ENCODE peak calls at places on chromosomes 5 and 9, in eight cellular contexts. One of them, this sample, is unnamed.

GRCh38 chr9:107460153-107461023 is 29.2 kb downstream of the KLF4 start:
- DNase-seq in CD4-positive, CD25-positive, alpha-beta regulatory T cell: no peak
- DNase-seq in activated T-cell treated with anti-CD3 and anti-CD28 coated beads, Interleukin-2, amount 50 U/mL, for 1 hour: no peak
- DNase-seq in stimulated activated CD4-positive, alpha-beta T cell treated with anti-CD3 and anti-CD28 coated beads, Interleukin-2, amount 100 ng/mL, for 48 hours: no peak
- DNase-seq in GDM1: no peak
- DNase-seq in activated naive CD4-positive, alpha-beta T cell: no peak
- DNase-seq in HFF-Myc: no peak
- DNase-seq in M059J: no peak
- DNase-seq in this sample: no peak

GRCh38 chr5:14665949-14666741 is 1.6 kb downstream of the OTULIN start:
- DNase-seq in CD4-positive, CD25-positive, alpha-beta regulatory T cell: peak; percentile 79
- DNase-seq in activated T-cell treated with anti-CD3 and anti-CD28 coated beads, Interleukin-2, amount 50 U/mL, for 1 hour: peak; percentile 62
- DNase-seq in stimulated activated CD4-positive, alpha-beta T cell treated with anti-CD3 and anti-CD28 coated beads, Interleukin-2, amount 100 ng/mL, for 48 hours: peak; percentile 45
- DNase-seq in GDM1: no peak
- DNase-seq in activated naive CD4-positive, alpha-beta T cell: peak; percentile 11
- DNase-seq in HFF-Myc: no peak
- DNase-seq in M059J: peak; percentile 18
- DNase-seq in this sample: no peak

GRCh38 chr5:132070460-132071337 is 2.9 kb upstream of the CSF2 start:
- DNase-seq in CD4-positive, CD25-positive, alpha-beta regulatory T cell: no peak
- DNase-seq in activated T-cell treated with anti-CD3 and anti-CD28 coated beads, Interleukin-2, amount 50 U/mL, for 1 hour: no peak
- DNase-seq in stimulated activated CD4-positive, alpha-beta T cell treated with anti-CD3 and anti-CD28 coated beads, Interleukin-2, amount 100 ng/mL, for 48 hours: peak; percentile 44
- DNase-seq in GDM1: no peak
- DNase-seq in activated naive CD4-positive, alpha-beta T cell: no peak
- DNase-seq in HFF-Myc: no peak
- DNase-seq in M059J: peak; percentile 63
- DNase-seq in this sample: no peak

GRCh38 chr9:70485273-70485858 is 70.9 kb upstream of the KLF9 start:
- DNase-seq in CD4-positive, CD25-positive, alpha-beta regulatory T cell: no peak
- DNase-seq in activated T-cell treated with anti-CD3 and anti-CD28 coated beads, Interleukin-2, amount 50 U/mL, for 1 hour: no peak
- DNase-seq in stimulated activated CD4-positive, alpha-beta T cell treated with anti-CD3 and anti-CD28 coated beads, Interleukin-2, amount 100 ng/mL, for 48 hours: no peak
- DNase-seq in GDM1: peak; percentile 68
- DNase-seq in activated naive CD4-positive, alpha-beta T cell: no peak
- DNase-seq in HFF-Myc: no peak
- DNase-seq in M059J: no peak
- DNase-seq in this sample: no peak

GRCh38 chr5:154179846-154180710 is 10.5 kb upstream of the GALNT10 start:
- DNase-seq in CD4-positive, CD25-positive, alpha-beta regulatory T cell: peak; percentile 62
- DNase-seq in activated T-cell treated with anti-CD3 and anti-CD28 coated beads, Interleukin-2, amount 50 U/mL, for 1 hour: no peak
- DNase-seq in stimulated activated CD4-positive, alpha-beta T cell treated with anti-CD3 and anti-CD28 coated beads, Interleukin-2, amount 100 ng/mL, for 48 hours: no peak
- DNase-seq in GDM1: peak; percentile 27
- DNase-seq in activated naive CD4-positive, alpha-beta T cell: no peak
- DNase-seq in HFF-Myc: no peak
- DNase-seq in M059J: peak; percentile 65
- DNase-seq in this sample: no peak

GRCh38 chr5:154042751-154043150 is 4.0 kb downstream of the MFAP3 start:
- DNase-seq in CD4-positive, CD25-positive, alpha-beta regulatory T cell: no peak
- DNase-seq in activated T-cell treated with anti-CD3 and anti-CD28 coated beads, Interleukin-2, amount 50 U/mL, for 1 hour: no peak
- DNase-seq in stimulated activated CD4-positive, alpha-beta T cell treated with anti-CD3 and anti-CD28 coated beads, Interleukin-2, amount 100 ng/mL, for 48 hours: no peak
- DNase-seq in GDM1: no peak
- DNase-seq in activated naive CD4-positive, alpha-beta T cell: no peak
- DNase-seq in HFF-Myc: no peak
- DNase-seq in M059J: no peak
- DNase-seq in this sample: no peak

GRCh38 chr9:27491164-27491563 is 32.9 kb upstream of the IFNK start:
- DNase-seq in CD4-positive, CD25-positive, alpha-beta regulatory T cell: no peak
- DNase-seq in activated T-cell treated with anti-CD3 and anti-CD28 coated beads, Interleukin-2, amount 50 U/mL, for 1 hour: no peak
- DNase-seq in stimulated activated CD4-positive, alpha-beta T cell treated with anti-CD3 and anti-CD28 coated beads, Interleukin-2, amount 100 ng/mL, for 48 hours: no peak
- DNase-seq in GDM1: no peak
- DNase-seq in activated naive CD4-positive, alpha-beta T cell: no peak
- DNase-seq in HFF-Myc: no peak
- DNase-seq in M059J: no peak
- DNase-seq in this sample: no peak

GRCh38 chr5:88290801-88291200 is 22.2 kb upstream of the TMEM161B start:
- DNase-seq in CD4-positive, CD25-positive, alpha-beta regulatory T cell: no peak
- DNase-seq in activated T-cell treated with anti-CD3 and anti-CD28 coated beads, Interleukin-2, amount 50 U/mL, for 1 hour: no peak
- DNase-seq in stimulated activated CD4-positive, alpha-beta T cell treated with anti-CD3 and anti-CD28 coated beads, Interleukin-2, amount 100 ng/mL, for 48 hours: no peak
- DNase-seq in GDM1: no peak
- DNase-seq in activated naive CD4-positive, alpha-beta T cell: no peak
- DNase-seq in HFF-Myc: no peak
- DNase-seq in M059J: peak; percentile 70
- DNase-seq in this sample: no peak

GRCh38 chr9:124128568-124128967 is 117.0 kb downstream of the LHX2 start:
- DNase-seq in CD4-positive, CD25-positive, alpha-beta regulatory T cell: no peak
- DNase-seq in activated T-cell treated with anti-CD3 and anti-CD28 coated beads, Interleukin-2, amount 50 U/mL, for 1 hour: no peak
- DNase-seq in stimulated activated CD4-positive, alpha-beta T cell treated with anti-CD3 and anti-CD28 coated beads, Interleukin-2, amount 100 ng/mL, for 48 hours: no peak
- DNase-seq in GDM1: no peak
- DNase-seq in activated naive CD4-positive, alpha-beta T cell: no peak
- DNase-seq in HFF-Myc: no peak
- DNase-seq in M059J: peak; percentile 54
- DNase-seq in this sample: no peak

GRCh38 chr9:74663456-74663855 is 166.3 kb downstream of the RORB start:
- DNase-seq in CD4-positive, CD25-positive, alpha-beta regulatory T cell: no peak
- DNase-seq in activated T-cell treated with anti-CD3 and anti-CD28 coated beads, Interleukin-2, amount 50 U/mL, for 1 hour: no peak
- DNase-seq in stimulated activated CD4-positive, alpha-beta T cell treated with anti-CD3 and anti-CD28 coated beads, Interleukin-2, amount 100 ng/mL, for 48 hours: no peak
- DNase-seq in GDM1: no peak
- DNase-seq in activated naive CD4-positive, alpha-beta T cell: no peak
- DNase-seq in HFF-Myc: no peak
- DNase-seq in M059J: no peak
- DNase-seq in this sample: no peak

GRCh38 chr5:58599217-58599616 is 16.3 kb downstream of the RAB3C start:
- DNase-seq in CD4-positive, CD25-positive, alpha-beta regulatory T cell: no peak
- DNase-seq in activated T-cell treated with anti-CD3 and anti-CD28 coated beads, Interleukin-2, amount 50 U/mL, for 1 hour: no peak
- DNase-seq in stimulated activated CD4-positive, alpha-beta T cell treated with anti-CD3 and anti-CD28 coated beads, Interleukin-2, amount 100 ng/mL, for 48 hours: no peak
- DNase-seq in GDM1: no peak
- DNase-seq in activated naive CD4-positive, alpha-beta T cell: no peak
- DNase-seq in HFF-Myc: no peak
- DNase-seq in M059J: no peak
- DNase-seq in this sample: no peak

GRCh38 chr5:175109058-175109755 is 334.8 kb downstream of the DRD1 start:
- DNase-seq in CD4-positive, CD25-positive, alpha-beta regulatory T cell: no peak
- DNase-seq in activated T-cell treated with anti-CD3 and anti-CD28 coated beads, Interleukin-2, amount 50 U/mL, for 1 hour: no peak
- DNase-seq in stimulated activated CD4-positive, alpha-beta T cell treated with anti-CD3 and anti-CD28 coated beads, Interleukin-2, amount 100 ng/mL, for 48 hours: no peak
- DNase-seq in GDM1: no peak
- DNase-seq in activated naive CD4-positive, alpha-beta T cell: no peak
- DNase-seq in HFF-Myc: no peak
- DNase-seq in M059J: no peak
- DNase-seq in this sample: no peak

GRCh38 chr5:134139891-134140469 is 25.5 kb downstream of the TCF7 start:
- DNase-seq in CD4-positive, CD25-positive, alpha-beta regulatory T cell: no peak
- DNase-seq in activated T-cell treated with anti-CD3 and anti-CD28 coated beads, Interleukin-2, amount 50 U/mL, for 1 hour: no peak
- DNase-seq in stimulated activated CD4-positive, alpha-beta T cell treated with anti-CD3 and anti-CD28 coated beads, Interleukin-2, amount 100 ng/mL, for 48 hours: no peak
- DNase-seq in GDM1: no peak
- DNase-seq in activated naive CD4-positive, alpha-beta T cell: no peak
- DNase-seq in HFF-Myc: no peak
- DNase-seq in M059J: no peak
- DNase-seq in this sample: no peak

GRCh38 chr9:121073038-121073437 is 1.7 kb upstream of the CNTRL start:
- DNase-seq in CD4-positive, CD25-positive, alpha-beta regulatory T cell: no peak
- DNase-seq in activated T-cell treated with anti-CD3 and anti-CD28 coated beads, Interleukin-2, amount 50 U/mL, for 1 hour: no peak
- DNase-seq in stimulated activated CD4-positive, alpha-beta T cell treated with anti-CD3 and anti-CD28 coated beads, Interleukin-2, amount 100 ng/mL, for 48 hours: no peak
- DNase-seq in GDM1: peak; percentile 4
- DNase-seq in activated naive CD4-positive, alpha-beta T cell: no peak
- DNase-seq in HFF-Myc: peak; percentile 66
- DNase-seq in M059J: no peak
- DNase-seq in this sample: no peak

GRCh38 chr5:133222040-133222439 is 170.2 kb downstream of the HSPA4 start:
- DNase-seq in CD4-positive, CD25-positive, alpha-beta regulatory T cell: no peak
- DNase-seq in activated T-cell treated with anti-CD3 and anti-CD28 coated beads, Interleukin-2, amount 50 U/mL, for 1 hour: no peak
- DNase-seq in stimulated activated CD4-positive, alpha-beta T cell treated with anti-CD3 and anti-CD28 coated beads, Interleukin-2, amount 100 ng/mL, for 48 hours: no peak
- DNase-seq in GDM1: no peak
- DNase-seq in activated naive CD4-positive, alpha-beta T cell: no peak
- DNase-seq in HFF-Myc: no peak
- DNase-seq in M059J: no peak
- DNase-seq in this sample: no peak

GRCh38 chr9:123998970-123999621 is 12.5 kb upstream of the LHX2 start:
- DNase-seq in CD4-positive, CD25-positive, alpha-beta regulatory T cell: no peak
- DNase-seq in activated T-cell treated with anti-CD3 and anti-CD28 coated beads, Interleukin-2, amount 50 U/mL, for 1 hour: no peak
- DNase-seq in stimulated activated CD4-positive, alpha-beta T cell treated with anti-CD3 and anti-CD28 coated beads, Interleukin-2, amount 100 ng/mL, for 48 hours: no peak
- DNase-seq in GDM1: no peak
- DNase-seq in activated naive CD4-positive, alpha-beta T cell: no peak
- DNase-seq in HFF-Myc: no peak
- DNase-seq in M059J: no peak
- DNase-seq in this sample: no peak

GRCh38 chr5:133338504-133339355 is 273.6 kb downstream of the FSTL4 start:
- DNase-seq in CD4-positive, CD25-positive, alpha-beta regulatory T cell: no peak
- DNase-seq in activated T-cell treated with anti-CD3 and anti-CD28 coated beads, Interleukin-2, amount 50 U/mL, for 1 hour: no peak
- DNase-seq in stimulated activated CD4-positive, alpha-beta T cell treated with anti-CD3 and anti-CD28 coated beads, Interleukin-2, amount 100 ng/mL, for 48 hours: no peak
- DNase-seq in GDM1: no peak
- DNase-seq in activated naive CD4-positive, alpha-beta T cell: no peak
- DNase-seq in HFF-Myc: no peak
- DNase-seq in M059J: no peak
- DNase-seq in this sample: no peak

GRCh38 chr9:131530930-131531832 is at the start of gene UCK1:
- DNase-seq in CD4-positive, CD25-positive, alpha-beta regulatory T cell: peak; percentile 88
- DNase-seq in activated T-cell treated with anti-CD3 and anti-CD28 coated beads, Interleukin-2, amount 50 U/mL, for 1 hour: peak; percentile 77
- DNase-seq in stimulated activated CD4-positive, alpha-beta T cell treated with anti-CD3 and anti-CD28 coated beads, Interleukin-2, amount 100 ng/mL, for 48 hours: peak; percentile 69
- DNase-seq in GDM1: peak; percentile 74
- DNase-seq in activated naive CD4-positive, alpha-beta T cell: peak; percentile 37
- DNase-seq in HFF-Myc: peak; percentile 12
- DNase-seq in M059J: peak; percentile 78
- DNase-seq in this sample: peak; percentile 46

GRCh38 chr9:38176256-38176655 is 107.2 kb upstream of the SHB start:
- DNase-seq in CD4-positive, CD25-positive, alpha-beta regulatory T cell: no peak
- DNase-seq in activated T-cell treated with anti-CD3 and anti-CD28 coated beads, Interleukin-2, amount 50 U/mL, for 1 hour: no peak
- DNase-seq in stimulated activated CD4-positive, alpha-beta T cell treated with anti-CD3 and anti-CD28 coated beads, Interleukin-2, amount 100 ng/mL, for 48 hours: no peak
- DNase-seq in GDM1: no peak
- DNase-seq in activated naive CD4-positive, alpha-beta T cell: no peak
- DNase-seq in HFF-Myc: no peak
- DNase-seq in M059J: peak; percentile 48
- DNase-seq in this sample: no peak

GRCh38 chr5:179796877-179797608 is 3.3 kb downstream of the LTC4S start:
- DNase-seq in CD4-positive, CD25-positive, alpha-beta regulatory T cell: no peak
- DNase-seq in activated T-cell treated with anti-CD3 and anti-CD28 coated beads, Interleukin-2, amount 50 U/mL, for 1 hour: no peak
- DNase-seq in stimulated activated CD4-positive, alpha-beta T cell treated with anti-CD3 and anti-CD28 coated beads, Interleukin-2, amount 100 ng/mL, for 48 hours: no peak
- DNase-seq in GDM1: no peak
- DNase-seq in activated naive CD4-positive, alpha-beta T cell: no peak
- DNase-seq in HFF-Myc: no peak
- DNase-seq in M059J: no peak
- DNase-seq in this sample: no peak

GRCh38 chr9:87711857-87712800 is 13.8 kb upstream of the CTSL start:
- DNase-seq in CD4-positive, CD25-positive, alpha-beta regulatory T cell: no peak
- DNase-seq in activated T-cell treated with anti-CD3 and anti-CD28 coated beads, Interleukin-2, amount 50 U/mL, for 1 hour: no peak
- DNase-seq in stimulated activated CD4-positive, alpha-beta T cell treated with anti-CD3 and anti-CD28 coated beads, Interleukin-2, amount 100 ng/mL, for 48 hours: no peak
- DNase-seq in GDM1: no peak
- DNase-seq in activated naive CD4-positive, alpha-beta T cell: no peak
- DNase-seq in HFF-Myc: peak; percentile 83
- DNase-seq in M059J: peak; percentile 80
- DNase-seq in this sample: no peak

GRCh38 chr5:179408646-179409045 is 63.4 kb upstream of the ADAMTS2 start:
- DNase-seq in CD4-positive, CD25-positive, alpha-beta regulatory T cell: no peak
- DNase-seq in activated T-cell treated with anti-CD3 and anti-CD28 coated beads, Interleukin-2, amount 50 U/mL, for 1 hour: no peak
- DNase-seq in stimulated activated CD4-positive, alpha-beta T cell treated with anti-CD3 and anti-CD28 coated beads, Interleukin-2, amount 100 ng/mL, for 48 hours: no peak
- DNase-seq in GDM1: no peak
- DNase-seq in activated naive CD4-positive, alpha-beta T cell: no peak
- DNase-seq in HFF-Myc: no peak
- DNase-seq in M059J: no peak
- DNase-seq in this sample: no peak

GRCh38 chr5:170451764-170452365 is 52.0 kb upstream of the KCNIP1 start:
- DNase-seq in CD4-positive, CD25-positive, alpha-beta regulatory T cell: no peak
- DNase-seq in activated T-cell treated with anti-CD3 and anti-CD28 coated beads, Interleukin-2, amount 50 U/mL, for 1 hour: no peak
- DNase-seq in stimulated activated CD4-positive, alpha-beta T cell treated with anti-CD3 and anti-CD28 coated beads, Interleukin-2, amount 100 ng/mL, for 48 hours: no peak
- DNase-seq in GDM1: no peak
- DNase-seq in activated naive CD4-positive, alpha-beta T cell: no peak
- DNase-seq in HFF-Myc: no peak
- DNase-seq in M059J: peak; percentile 43
- DNase-seq in this sample: no peak

GRCh38 chr9:36154213-36154952 is 14.8 kb upstream of the CCIN start:
- DNase-seq in CD4-positive, CD25-positive, alpha-beta regulatory T cell: no peak
- DNase-seq in activated T-cell treated with anti-CD3 and anti-CD28 coated beads, Interleukin-2, amount 50 U/mL, for 1 hour: no peak
- DNase-seq in stimulated activated CD4-positive, alpha-beta T cell treated with anti-CD3 and anti-CD28 coated beads, Interleukin-2, amount 100 ng/mL, for 48 hours: no peak
- DNase-seq in GDM1: no peak
- DNase-seq in activated naive CD4-positive, alpha-beta T cell: no peak
- DNase-seq in HFF-Myc: no peak
- DNase-seq in M059J: peak; percentile 73
- DNase-seq in this sample: no peak

GRCh38 chr9:130042406-130042930 is 521 bp downstream of the FNBP1 start:
- DNase-seq in CD4-positive, CD25-positive, alpha-beta regulatory T cell: no peak
- DNase-seq in activated T-cell treated with anti-CD3 and anti-CD28 coated beads, Interleukin-2, amount 50 U/mL, for 1 hour: peak; percentile 59
- DNase-seq in stimulated activated CD4-positive, alpha-beta T cell treated with anti-CD3 and anti-CD28 coated beads, Interleukin-2, amount 100 ng/mL, for 48 hours: no peak
- DNase-seq in GDM1: no peak
- DNase-seq in activated naive CD4-positive, alpha-beta T cell: no peak
- DNase-seq in HFF-Myc: no peak
- DNase-seq in M059J: peak; percentile 27
- DNase-seq in this sample: no peak

GRCh38 chr9:69637801-69638200 is 34.4 kb downstream of the APBA1 start:
- DNase-seq in CD4-positive, CD25-positive, alpha-beta regulatory T cell: no peak
- DNase-seq in activated T-cell treated with anti-CD3 and anti-CD28 coated beads, Interleukin-2, amount 50 U/mL, for 1 hour: no peak
- DNase-seq in stimulated activated CD4-positive, alpha-beta T cell treated with anti-CD3 and anti-CD28 coated beads, Interleukin-2, amount 100 ng/mL, for 48 hours: no peak
- DNase-seq in GDM1: no peak
- DNase-seq in activated naive CD4-positive, alpha-beta T cell: no peak
- DNase-seq in HFF-Myc: no peak
- DNase-seq in M059J: peak; percentile 69
- DNase-seq in this sample: no peak

GRCh38 chr9:105403552-105404246 is 44.1 kb upstream of the FSD1L start:
- DNase-seq in CD4-positive, CD25-positive, alpha-beta regulatory T cell: no peak
- DNase-seq in activated T-cell treated with anti-CD3 and anti-CD28 coated beads, Interleukin-2, amount 50 U/mL, for 1 hour: no peak
- DNase-seq in stimulated activated CD4-positive, alpha-beta T cell treated with anti-CD3 and anti-CD28 coated beads, Interleukin-2, amount 100 ng/mL, for 48 hours: no peak
- DNase-seq in GDM1: no peak
- DNase-seq in activated naive CD4-positive, alpha-beta T cell: no peak
- DNase-seq in HFF-Myc: no peak
- DNase-seq in M059J: no peak
- DNase-seq in this sample: no peak

GRCh38 chr5:86929123-86929766 is 311.5 kb downstream of the COX7C start:
- DNase-seq in CD4-positive, CD25-positive, alpha-beta regulatory T cell: no peak
- DNase-seq in activated T-cell treated with anti-CD3 and anti-CD28 coated beads, Interleukin-2, amount 50 U/mL, for 1 hour: no peak
- DNase-seq in stimulated activated CD4-positive, alpha-beta T cell treated with anti-CD3 and anti-CD28 coated beads, Interleukin-2, amount 100 ng/mL, for 48 hours: no peak
- DNase-seq in GDM1: no peak
- DNase-seq in activated naive CD4-positive, alpha-beta T cell: no peak
- DNase-seq in HFF-Myc: no peak
- DNase-seq in M059J: no peak
- DNase-seq in this sample: no peak

GRCh38 chr5:174411513-174411819 is 312.9 kb upstream of the MSX2 start:
- DNase-seq in CD4-positive, CD25-positive, alpha-beta regulatory T cell: no peak
- DNase-seq in activated T-cell treated with anti-CD3 and anti-CD28 coated beads, Interleukin-2, amount 50 U/mL, for 1 hour: no peak
- DNase-seq in stimulated activated CD4-positive, alpha-beta T cell treated with anti-CD3 and anti-CD28 coated beads, Interleukin-2, amount 100 ng/mL, for 48 hours: no peak
- DNase-seq in GDM1: no peak
- DNase-seq in activated naive CD4-positive, alpha-beta T cell: no peak
- DNase-seq in HFF-Myc: no peak
- DNase-seq in M059J: no peak
- DNase-seq in this sample: no peak

GRCh38 chr5:91318727-91319126 is 64.4 kb downstream of the ARRDC3 start:
- DNase-seq in CD4-positive, CD25-positive, alpha-beta regulatory T cell: peak; percentile 58
- DNase-seq in activated T-cell treated with anti-CD3 and anti-CD28 coated beads, Interleukin-2, amount 50 U/mL, for 1 hour: no peak
- DNase-seq in stimulated activated CD4-positive, alpha-beta T cell treated with anti-CD3 and anti-CD28 coated beads, Interleukin-2, amount 100 ng/mL, for 48 hours: no peak
- DNase-seq in GDM1: no peak
- DNase-seq in activated naive CD4-positive, alpha-beta T cell: no peak
- DNase-seq in HFF-Myc: no peak
- DNase-seq in M059J: no peak
- DNase-seq in this sample: no peak

GRCh38 chr9:16360247-16360646 is 510.2 kb downstream of the BNC2 start:
- DNase-seq in CD4-positive, CD25-positive, alpha-beta regulatory T cell: no peak
- DNase-seq in activated T-cell treated with anti-CD3 and anti-CD28 coated beads, Interleukin-2, amount 50 U/mL, for 1 hour: no peak
- DNase-seq in stimulated activated CD4-positive, alpha-beta T cell treated with anti-CD3 and anti-CD28 coated beads, Interleukin-2, amount 100 ng/mL, for 48 hours: no peak
- DNase-seq in GDM1: no peak
- DNase-seq in activated naive CD4-positive, alpha-beta T cell: no peak
- DNase-seq in HFF-Myc: no peak
- DNase-seq in M059J: no peak
- DNase-seq in this sample: no peak

GRCh38 chr5:132437604-132438275 is 52.8 kb downstream of the IRF1 start:
- DNase-seq in CD4-positive, CD25-positive, alpha-beta regulatory T cell: peak; percentile 87
- DNase-seq in activated T-cell treated with anti-CD3 and anti-CD28 coated beads, Interleukin-2, amount 50 U/mL, for 1 hour: peak; percentile 62
- DNase-seq in stimulated activated CD4-positive, alpha-beta T cell treated with anti-CD3 and anti-CD28 coated beads, Interleukin-2, amount 100 ng/mL, for 48 hours: peak; percentile 50
- DNase-seq in GDM1: peak; percentile 71
- DNase-seq in activated naive CD4-positive, alpha-beta T cell: peak; percentile 26
- DNase-seq in HFF-Myc: no peak
- DNase-seq in M059J: peak; percentile 91
- DNase-seq in this sample: no peak

GRCh38 chr9:108967916-108968315 is 33.7 kb downstream of the ABITRAM start:
- DNase-seq in CD4-positive, CD25-positive, alpha-beta regulatory T cell: no peak
- DNase-seq in activated T-cell treated with anti-CD3 and anti-CD28 coated beads, Interleukin-2, amount 50 U/mL, for 1 hour: no peak
- DNase-seq in stimulated activated CD4-positive, alpha-beta T cell treated with anti-CD3 and anti-CD28 coated beads, Interleukin-2, amount 100 ng/mL, for 48 hours: no peak
- DNase-seq in GDM1: no peak
- DNase-seq in activated naive CD4-positive, alpha-beta T cell: no peak
- DNase-seq in HFF-Myc: no peak
- DNase-seq in M059J: no peak
- DNase-seq in this sample: no peak

This sample was measured in stimulated activated CD8-positive, alpha-beta memory T cell treated with anti-CD3 and anti-CD28 coated beads, Interleukin-15, amount 100 ng/mL, for 24 hours.